ENCODE peak calls at places on chromosomes 11 and 22, in five cellular contexts. D is upper lobe of right lung, B is stomach, G is ovary, I is keratinocyte. M is an unnamed sample.

GRCh38 chr11:38547464-38547863 is 1949.4 kb upstream of the RAG2 start:
- DNase-seq in D (no peak), B (no peak), G (no peak), I (no peak), M (no peak)

GRCh38 chr11:16605440-16605970 is 132.9 kb upstream of the C11orf58 start:
- DNase-seq in D (peak; percentile 66), B (peak; percentile 25), G (no peak), I (no peak), M (peak; percentile 70)

GRCh38 chr22:24391836-24392217 is 35.6 kb upstream of the ADORA2A start:
- DNase-seq in D (no peak), B (no peak), G (no peak), I (no peak), M (no peak)

GRCh38 chr11:608751-609354 is 6.9 kb downstream of the IRF7 start:
- DNase-seq in D (peak; percentile 65), B (no peak), G (no peak), I (no peak), M (peak; percentile 48)

GRCh38 chr11:35354644-35355043 is 64.7 kb downstream of the SLC1A2 start:
- DNase-seq in D (no peak), B (no peak), G (no peak), I (no peak), M (no peak)

GRCh38 chr11:131409307-131409706 is 38.9 kb downstream of the NTM start:
- DNase-seq in D (no peak), B (no peak), G (no peak), I (no peak), M (peak; percentile 17)

GRCh38 chr11:45907911-45908370 is 870 bp upstream of the FREY1 start:
- DNase-seq in D (no peak), B (peak; percentile 55), G (no peak), I (no peak), M (no peak)

GRCh38 chr11:2550606-2550970 is 105.8 kb downstream of the KCNQ1 start:
- DNase-seq in D (peak; percentile 47), B (no peak), G (no peak), I (no peak), M (no peak)

GRCh38 chr11:69435161-69435990 is 46.1 kb upstream of the LINC01488 start:
- DNase-seq in D (peak; percentile 48), B (no peak), G (no peak), I (no peak), M (no peak)

GRCh38 chr22:30246962-30247376 is 410 bp upstream of the LIF start:
- DNase-seq in D (no peak), B (no peak), G (no peak), I (no peak), M (no peak)

GRCh38 chr11:120121914-120122473 is 15.9 kb downstream of the TRIM29 start:
- DNase-seq in D (peak; percentile 78), B (no peak), G (no peak), I (no peak), M (no peak)
- H3K4me3 ChIP-seq in D (no peak overlapping the region), B (no peak overlapping the region), G (no peak overlapping the region), I (no peak overlapping the region), M (no peak overlapping the region)

GRCh38 chr11:118640332-118641154 is 33.1 kb downstream of the PHLDB1 start:
- DNase-seq in D (no peak), B (no peak), G (no peak), I (no peak), M (no peak)
- H3K27ac ChIP-seq in D (no peak overlapping the region), B (no peak overlapping the region), G (no peak overlapping the region), I (no peak overlapping the region), M (no peak overlapping the region)

GRCh38 chr11:64009234-64009633 is 23.0 kb downstream of the OTUB1 start:
- DNase-seq in D (no peak), B (no peak), G (no peak), I (no peak), M (no peak)

GRCh38 chr11:64013141-64013896 is 22.4 kb upstream of the FLRT1 start:
- DNase-seq in D (no peak), B (no peak), G (no peak), I (no peak), M (no peak)

GRCh38 chr11:64010783-64011182 is 24.5 kb downstream of the OTUB1 start:
- DNase-seq in D (no peak), B (no peak), G (no peak), I (no peak), M (no peak)

GRCh38 chr11:64009710-64010109 is 23.5 kb downstream of the OTUB1 start:
- DNase-seq in D (no peak), B (no peak), G (no peak), I (no peak), M (no peak)

DNA sequence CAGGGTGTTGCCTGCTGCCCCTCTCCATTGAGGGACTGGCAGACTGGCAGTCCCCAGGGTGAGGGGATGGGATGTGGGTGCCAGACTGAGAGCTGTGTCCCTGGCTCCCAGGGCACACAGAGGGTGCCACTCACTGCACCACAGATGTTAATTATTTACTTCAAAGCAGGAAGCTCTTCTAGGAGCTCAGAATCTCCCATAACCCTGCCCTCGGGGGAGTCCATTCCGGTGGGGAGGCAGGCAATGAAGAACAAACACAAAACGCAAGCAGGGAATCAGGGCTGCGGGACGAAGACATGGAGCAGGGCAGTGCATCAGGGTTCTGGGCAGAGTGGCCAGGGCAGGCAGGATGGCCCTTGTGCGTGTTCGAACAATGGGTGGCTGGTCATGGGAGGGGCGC is 24.4 kb upstream of the FLRT1 start:
- DNase-seq in D (no peak), B (no peak), G (no peak), I (no peak), M (no peak)
- H3K4me1 ChIP-seq in D (peaks cover 15% of the 10 kb centered on the region), B (peaks cover 21% of the 10 kb centered on the region), G (peaks cover 8% of the 10 kb centered on the region), I (peaks cover 11% of the 10 kb centered on the region), M (peaks cover 15% of the 10 kb centered on the region)

GRCh38 chr22:41296826-41297667 is 4.3 kb upstream of the ZC3H7B start:
- DNase-seq in D (no peak), B (no peak), G (no peak), I (no peak), M (no peak)

GRCh38 chr22:41305646-41306045 is 4.3 kb downstream of the ZC3H7B start:
- DNase-seq in D (no peak), B (no peak), G (no peak), I (no peak), M (no peak)

GRCh38 chr22:41302016-41302767 is 867 bp downstream of the ZC3H7B start:
- DNase-seq in D (peak; percentile 66), B (no peak), G (peak; percentile 31), I (no peak), M (no peak)

GRCh38 chr22:41301085-41302015 is at the start of gene ZC3H7B:
- DNase-seq in D (peak; percentile 91), B (peak; percentile 84), G (peak; percentile 77), I (no peak), M (peak; percentile 84)

DNA sequence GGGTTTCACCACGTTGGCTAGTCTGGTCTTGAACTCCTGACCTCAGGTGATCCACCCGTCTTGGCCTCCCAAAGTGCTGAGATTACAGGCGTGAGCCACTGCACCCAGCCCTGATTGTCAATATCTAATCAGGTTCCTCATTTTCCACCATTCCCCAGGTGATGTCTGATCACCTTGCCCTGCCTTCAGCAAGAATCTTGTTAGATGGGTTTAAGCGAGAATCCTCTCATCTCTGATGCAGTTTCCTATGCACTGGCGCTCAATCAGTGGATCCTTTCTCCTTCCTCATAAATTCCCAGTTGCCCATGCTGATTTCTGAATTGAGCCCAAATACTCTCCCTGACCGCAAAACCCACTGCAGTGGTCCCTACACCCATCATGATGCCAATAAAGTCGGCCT is 664 bp upstream of the ZC3H7B start:
- DNase-seq in D (no peak), B (no peak), G (no peak), I (no peak), M (no peak)
- H3K4me3 ChIP-seq in D (peak overlapping the region; percentile 96), B (peak overlapping the region; percentile 91), G (peak overlapping the region; percentile 86), I (peak overlapping the region; percentile 94), M (peak overlapping the region; percentile 93)

DNA sequence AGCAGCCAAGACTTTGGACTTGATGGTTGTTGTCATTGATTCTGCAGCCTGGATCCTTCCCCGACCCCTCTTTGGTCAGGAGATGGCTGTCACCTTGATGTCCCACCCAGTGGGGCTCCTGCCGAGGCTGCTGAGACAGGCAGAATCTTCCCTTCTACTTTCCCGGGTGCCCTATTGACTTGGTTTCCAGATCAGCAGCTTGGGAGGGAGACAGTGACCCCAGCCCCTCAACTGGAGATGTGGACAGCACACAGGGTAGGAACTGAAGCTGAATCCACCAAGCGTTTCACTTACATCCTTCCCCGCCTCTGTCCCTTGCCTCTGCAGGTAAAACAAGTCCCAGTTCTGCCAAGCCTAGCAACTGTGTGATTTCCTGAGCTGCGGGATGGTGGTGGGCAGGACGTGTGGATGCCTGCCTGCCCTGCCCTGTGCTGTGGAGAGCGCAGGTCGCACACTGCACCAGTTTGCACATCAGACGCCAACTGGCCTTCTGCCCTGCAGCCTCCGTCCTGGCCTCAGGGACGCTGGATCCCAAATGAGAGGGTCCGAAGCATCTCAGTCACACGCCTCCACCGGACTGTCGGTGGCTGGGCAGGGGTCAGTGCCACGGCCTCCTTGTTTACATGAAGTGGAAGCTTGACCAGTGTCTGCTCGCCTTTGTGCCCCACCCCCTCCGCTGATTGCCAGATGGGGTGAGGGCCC is 34.6 kb downstream of the FAM83F start:
- DNase-seq in D (peak; percentile 50), B (no peak), G (no peak), I (no peak), M (no peak)
- H3K27ac ChIP-seq in D (no peak overlapping the region), B (no peak overlapping the region), G (no peak overlapping the region), I (no peak overlapping the region), M (no peak overlapping the region)

GRCh38 chr11:31417816-31418215 is 48.2 kb downstream of the DNAJC24 start:
- DNase-seq in D (no peak), B (no peak), G (no peak), I (no peak), M (no peak)

GRCh38 chr11:31417357-31417756 is 47.7 kb downstream of the DNAJC24 start:
- DNase-seq in D (no peak), B (no peak), G (no peak), I (no peak), M (no peak)

GRCh38 chr11:31419138-31419537 is 49.5 kb downstream of the DNAJC24 start:
- DNase-seq in D (no peak), B (no peak), G (no peak), I (no peak), M (no peak)

GRCh38 chr11:31421840-31422239 is 52.2 kb downstream of the DNAJC24 start:
- DNase-seq in D (no peak), B (no peak), G (no peak), I (no peak), M (no peak)

GRCh38 chr11:31419669-31420068 is 50.0 kb downstream of the DNAJC24 start:
- DNase-seq in D (no peak), B (no peak), G (no peak), I (no peak), M (no peak)
- H3K4me1 ChIP-seq in D (no peaks in the 10 kb centered on the region), B (no peaks in the 10 kb centered on the region), G (no peaks in the 10 kb centered on the region), I (no peaks in the 10 kb centered on the region), M (no peaks in the 10 kb centered on the region)

DNA sequence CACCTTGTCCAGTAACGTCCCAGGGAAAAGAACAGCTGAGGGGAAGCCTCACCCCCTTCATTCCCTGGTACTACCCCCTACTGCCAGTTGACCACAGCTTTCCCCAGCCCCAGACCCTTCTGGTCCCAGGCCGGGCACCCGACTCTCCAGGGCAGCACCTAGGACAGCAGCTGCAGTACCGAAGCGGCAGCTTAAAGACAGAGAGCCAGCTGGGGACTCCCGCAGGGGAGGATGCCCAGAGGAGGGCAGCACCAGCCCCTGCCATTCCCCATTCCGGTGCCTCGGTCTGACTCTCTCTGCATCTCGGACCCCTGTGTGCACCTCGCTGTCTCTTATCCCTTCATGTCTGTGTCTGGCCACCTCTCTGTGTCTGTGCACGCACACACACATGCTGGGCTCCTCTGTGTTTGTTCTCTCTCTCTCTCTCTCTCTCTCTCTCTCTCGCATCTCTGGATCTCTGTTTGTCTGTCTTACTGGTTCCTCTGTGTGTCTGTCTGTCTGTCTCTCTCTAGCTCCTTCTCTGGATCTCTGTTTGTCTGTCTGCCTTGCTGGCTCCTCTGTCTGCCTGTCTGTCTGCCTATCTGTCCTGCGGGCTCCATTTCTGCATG is 9.4 kb downstream of the IGSF9B start:
- DNase-seq in D (peak; percentile 64), B (no peak), G (no peak), I (no peak), M (peak; percentile 72)
- H3K4me3 ChIP-seq in D (no peak overlapping the region), B (no peak overlapping the region), G (no peak overlapping the region), I (no peak overlapping the region), M (no peak overlapping the region)